ENCODE peak calls at places on chromosome X, in nine cellular contexts. L, G, E, Z, H, W, Q, I and T are unnamed samples.
A peak's percentile ranks its signal among the peaks of the same experiment; 100 is the strongest.

GRCh38 chrX:109624641-109625311 is at the start of gene KCNE5:
- DNase-seq in E (no peak), H (no peak), I (peak; percentile 29), Z (no peak), W (no peak), L (no peak), G (no peak), Q (no peak), T (no peak)

GRCh38 chrX:91435465-91435864 is 826 bp downstream of the PABPC5 start:
- DNase-seq in E (no peak), L (no peak), H (no peak), G (no peak), Q (no peak), W (no peak), Z (no peak), I (no peak), T (no peak)

GRCh38 chrX:68762649-68763268 is 66.1 kb upstream of the EFNB1 start:
- DNase-seq in I (no peak), Z (no peak), Q (no peak), G (no peak), E (no peak), W (no peak), H (no peak), L (no peak), T (no peak)

GRCh38 chrX:110745288-110745687 is 50.3 kb downstream of the CHRDL1 start:
- DNase-seq in W (no peak), H (no peak), Z (no peak), Q (no peak), L (no peak), I (no peak), E (no peak), G (no peak), T (no peak)

GRCh38 chrX:102739642-102740041 is 19.1 kb downstream of the GPRASP3 start:
- DNase-seq in G (no peak), I (no peak), W (no peak), Q (no peak), H (no peak), Z (no peak), L (no peak), E (no peak), T (no peak)

GRCh38 chrX:16305187-16305586 is 137.9 kb downstream of the MAGEB17 start:
- DNase-seq in Z (no peak), I (no peak), G (no peak), W (no peak), E (no peak), H (no peak), Q (no peak), L (no peak), T (no peak)

GRCh38 chrX:152821145-152821765 is 9.3 kb downstream of the CETN2 start:
- DNase-seq in E (no peak), H (peak; percentile 54), W (no peak), I (peak; percentile 60), Z (no peak), L (no peak), Q (no peak), G (no peak), T (peak; percentile 13)

GRCh38 chrX:21683910-21684309 is 25.8 kb upstream of the KLHL34 start:
- DNase-seq in E (no peak), Z (no peak), Q (no peak), I (no peak), G (no peak), W (no peak), L (no peak), H (no peak), T (no peak)

GRCh38 chrX:155148724-155149537 is 67.3 kb upstream of the VBP1 start:
- DNase-seq in W (no peak), Q (peak; percentile 2), G (no peak), E (no peak), L (no peak), Z (peak; percentile 13), I (peak; percentile 24), H (peak; percentile 22), T (no peak)

GRCh38 chrX:154074199-154074598 is 23.3 kb downstream of the MECP2 start:
- DNase-seq in I (no peak), H (peak; percentile 28), Z (no peak), L (no peak), E (no peak), Q (no peak), G (no peak), W (no peak), T (no peak)

GRCh38 chrX:155221351-155221750 is 5.1 kb downstream of the VBP1 start:
- DNase-seq in I (no peak), H (no peak), E (no peak), Z (no peak), W (no peak), Q (no peak), G (no peak), L (no peak), T (no peak)

GRCh38 chrX:119155416-119156035 is 27.9 kb upstream of the KIAA1210 start:
- DNase-seq in H (peak; percentile 47), L (no peak), W (no peak), I (no peak), Z (no peak), Q (no peak), E (no peak), G (no peak), T (no peak)

GRCh38 chrX:38806875-38807601 is 5.8 kb downstream of the MID1IP1 start:
- DNase-seq in Q (no peak), G (no peak), I (no peak), Z (no peak), H (no peak), L (no peak), E (no peak), W (no peak), T (no peak)

GRCh38 chrX:104172788-104173187 is 6.5 kb downstream of the FAM199X start:
- DNase-seq in W (no peak), L (no peak), E (no peak), G (no peak), I (no peak), Q (no peak), Z (no peak), H (no peak), T (no peak)

GRCh38 chrX:107672955-107673378 is 44.7 kb downstream of the PRPS1 start:
- DNase-seq in H (peak; percentile 86), Z (peak; percentile 79), W (peak; percentile 65), G (no peak), E (no peak), Q (peak; percentile 92), I (peak; percentile 54), L (no peak), T (no peak)

GRCh38 chrX:125439194-125439849 is 119.7 kb downstream of the TEX13C start:
- DNase-seq in H (no peak), W (no peak), Z (no peak), Q (no peak), L (no peak), E (no peak), I (no peak), G (no peak), T (no peak)

GRCh38 chrX:153336128-153336894 is 2.4 kb downstream of the ZNF275 start:
- DNase-seq in E (no peak), Q (no peak), H (no peak), L (no peak), I (no peak), Z (no peak), G (no peak), W (no peak), T (no peak)

GRCh38 chrX:25191403-25191802 is 175.6 kb upstream of the ARX start:
- DNase-seq in Q (no peak), W (no peak), Z (no peak), E (no peak), I (peak; percentile 30), H (peak; percentile 1), L (no peak), G (no peak), T (peak; percentile 2)

GRCh38 chrX:129980043-129980442 is 2.4 kb upstream of the BCORL1 start:
- DNase-seq in W (peak; percentile 29), E (no peak), I (no peak), L (no peak), Q (no peak), Z (no peak), H (no peak), G (no peak), T (no peak)

GRCh38 chrX:47358387-47359065 is 11.9 kb upstream of the ZNF157 start:
- DNase-seq in Z (peak; percentile 11), I (no peak), G (no peak), W (no peak), H (no peak), Q (peak; percentile 33), E (no peak), L (peak; percentile 5), T (no peak)

GRCh38 chrX:123153846-123154335 is 30.2 kb upstream of the GRIA3 start:
- DNase-seq in E (no peak), G (no peak), W (no peak), Q (no peak), L (no peak), I (no peak), H (no peak), Z (no peak), T (no peak)

GRCh38 chrX:108993909-108994308 is 257.5 kb upstream of the IRS4 start:
- DNase-seq in Q (no peak), W (no peak), E (no peak), G (no peak), H (no peak), I (no peak), L (no peak), Z (no peak), T (no peak)

GRCh38 chrX:108159028-108159670 is 67.6 kb downstream of the ATG4A start:
- DNase-seq in Q (no peak), L (no peak), I (no peak), W (no peak), E (no peak), Z (no peak), G (no peak), H (no peak), T (no peak)

GRCh38 chrX:116198810-116199209 is 28.3 kb downstream of the AGTR2 start:
- DNase-seq in I (no peak), Q (no peak), E (no peak), G (no peak), W (no peak), Z (no peak), L (no peak), H (peak; percentile 1), T (no peak)

GRCh38 chrX:30950391-30950790 is 61.3 kb upstream of the TAB3 start:
- DNase-seq in Z (no peak), G (no peak), L (no peak), H (no peak), I (peak; percentile 60), E (no peak), W (no peak), Q (no peak), T (no peak)